ENCODE peak calls at places on chromosome 12, in four cellular contexts. H, L, R and Q are unnamed samples.

GRCh38 chr12:11829764-11830194 is 180.3 kb downstream of the ETV6 start:
- DNase-seq in R (no peak), H (no peak), L (no peak), Q (no peak)

GRCh38 chr12:121440768-121441167 is 40.9 kb downstream of the RNF34 start:
- DNase-seq in R (no peak), L (no peak), H (no peak), Q (no peak)

GRCh38 chr12:3901116-3901515 is 27.9 kb upstream of the PARP11 start:
- DNase-seq in R (no peak), H (no peak), L (no peak), Q (no peak)

GRCh38 chr12:24649209-24649608 is 299.7 kb downstream of the BCAT1 start:
- DNase-seq in L (no peak), R (no peak), H (no peak), Q (no peak)

GRCh38 chr12:93287152-93287551 is 90.6 kb upstream of the NUDT4 start:
- DNase-seq in L (no peak), H (no peak), R (no peak), Q (no peak)

GRCh38 chr12:101490286-101490920 is 15.3 kb downstream of the SPIC start:
- DNase-seq in H (peak; percentile 59), L (peak; percentile 9), R (no peak), Q (no peak)

GRCh38 chr12:124506145-124506831 is 61.1 kb downstream of the NCOR2 start:
- DNase-seq in R (peak; percentile 60), L (no peak), H (peak; percentile 77), Q (no peak)

GRCh38 chr12:128682542-128683315 is 141.0 kb downstream of the SLC15A4 start:
- DNase-seq in H (no peak), L (no peak), R (no peak), Q (no peak)

GRCh38 chr12:49838973-49839633 is 3.8 kb downstream of the BCDIN3D start:
- DNase-seq in L (peak; percentile 50), H (no peak), R (no peak), Q (peak; percentile 45)

GRCh38 chr12:8742501-8742900 is 44.7 kb downstream of the RIMKLB start:
- DNase-seq in H (no peak), R (no peak), L (no peak), Q (no peak)

GRCh38 chr12:49323524-49324097 is 556 bp downstream of the TROAP start:
- DNase-seq in R (no peak), L (no peak), H (no peak), Q (no peak)

GRCh38 chr12:52415870-52416750 is 10.0 kb upstream of the KRT82 start:
- DNase-seq in L (no peak), R (no peak), H (peak; percentile 34), Q (no peak)

GRCh38 chr12:93484315-93484981 is 17.1 kb downstream of the MRPL42 start:
- DNase-seq in H (no peak), R (no peak), L (no peak), Q (no peak)

GRCh38 chr12:62714409-62715075 is 220.4 kb downstream of the PPM1H start:
- DNase-seq in L (no peak), H (no peak), R (no peak), Q (no peak)

GRCh38 chr12:55676707-55677106 is 31.0 kb downstream of the ITGA7 start:
- DNase-seq in H (no peak), R (no peak), L (no peak), Q (no peak)

GRCh38 chr12:15446798-15447197 is 124.5 kb downstream of the PTPRO start:
- DNase-seq in L (peak; percentile 3), R (no peak), H (no peak), Q (no peak)

GRCh38 chr12:3271639-3272038 is 194.5 kb downstream of the TSPAN9 start:
- DNase-seq in R (no peak), L (no peak), H (no peak), Q (no peak)

GRCh38 chr12:78898416-78898815 is 33.8 kb downstream of the SYT1 start:
- DNase-seq in R (no peak), H (peak; percentile 69), L (no peak), Q (no peak)

GRCh38 chr12:111368291-111368683 is 608 bp downstream of the PHETA1 start:
- DNase-seq in L (peak; percentile 33), H (peak; percentile 57), R (no peak), Q (no peak)

GRCh38 chr12:18810537-18811253 is 72.8 kb downstream of the CAPZA3 start:
- DNase-seq in H (no peak), R (no peak), L (no peak), Q (no peak)

GRCh38 chr12:46407360-46407759 is 34.8 kb upstream of the SLC38A2 start:
- DNase-seq in L (no peak), H (no peak), R (no peak), Q (no peak)